ENCODE peak calls at places on chromosome 3, in five cellular contexts. One of them, this sample, is unnamed.

GRCh38 chr3:87228316-87228715 is 1.2 kb downstream of the CHMP2B start:
- DNase-seq in foreskin fibroblast: no peak
- DNase-seq in H9: no peak
- DNase-seq in DND-41: no peak
- DNase-seq in psoas muscle: no peak
- DNase-seq in this sample: no peak

GRCh38 chr3:34012102-34012461 is 213.7 kb downstream of the PDCD6IP start:
- DNase-seq in foreskin fibroblast: peak
- DNase-seq in psoas muscle: no peak
- DNase-seq in H9: no peak
- DNase-seq in DND-41: no peak
- DNase-seq in this sample: no peak

GRCh38 chr3:6204891-6205290 is 656.0 kb upstream of the GRM7 start:
- DNase-seq in H9: no peak
- DNase-seq in DND-41: no peak
- DNase-seq in psoas muscle: no peak
- DNase-seq in foreskin fibroblast: no peak
- DNase-seq in this sample: no peak

GRCh38 chr3:170555329-170555728 is 30.5 kb downstream of the SLC7A14 start:
- DNase-seq in H9: no peak
- DNase-seq in foreskin fibroblast: no peak
- DNase-seq in psoas muscle: no peak
- DNase-seq in DND-41: no peak
- DNase-seq in this sample: no peak

GRCh38 chr3:197353001-197353866 is 54.8 kb upstream of the DLG1 start:
- DNase-seq in psoas muscle: no peak
- DNase-seq in DND-41: no peak
- DNase-seq in foreskin fibroblast: no peak
- DNase-seq in H9: no peak
- DNase-seq in this sample: no peak

GRCh38 chr3:50242371-50242770 is 6.4 kb downstream of the GNAI2 start:
- DNase-seq in psoas muscle: no peak
- DNase-seq in DND-41: no peak
- DNase-seq in H9: no peak
- DNase-seq in foreskin fibroblast: no peak
- DNase-seq in this sample: no peak

GRCh38 chr3:76552653-76553052 is 487.2 kb upstream of the ROBO2 start:
- DNase-seq in DND-41: no peak
- DNase-seq in psoas muscle: no peak
- DNase-seq in foreskin fibroblast: no peak
- DNase-seq in H9: no peak
- DNase-seq in this sample: no peak

GRCh38 chr3:134017490-134017889 is 12.2 kb downstream of the SLCO2A1 start:
- DNase-seq in H9: no peak
- DNase-seq in foreskin fibroblast: no peak
- DNase-seq in DND-41: no peak
- DNase-seq in psoas muscle: no peak
- DNase-seq in this sample: no peak

GRCh38 chr3:32448686-32449474 is 53.8 kb downstream of the CMTM6 start:
- DNase-seq in H9: no peak
- DNase-seq in foreskin fibroblast: no peak
- DNase-seq in psoas muscle: no peak
- DNase-seq in DND-41: no peak
- DNase-seq in this sample: no peak

GRCh38 chr3:82643948-82644347 is 882.5 kb upstream of the GBE1 start:
- DNase-seq in psoas muscle: no peak
- DNase-seq in DND-41: no peak
- DNase-seq in H9: peak
- DNase-seq in foreskin fibroblast: no peak
- DNase-seq in this sample: peak

GRCh38 chr3:124560406-124561215 is 169.6 kb upstream of the UMPS start:
- DNase-seq in foreskin fibroblast: no peak
- DNase-seq in H9: no peak
- DNase-seq in DND-41: no peak
- DNase-seq in psoas muscle: no peak
- DNase-seq in this sample: no peak

GRCh38 chr3:36919439-36920160 is 25.3 kb downstream of the TRANK1 start:
- DNase-seq in DND-41: no peak
- DNase-seq in H9: no peak
- DNase-seq in psoas muscle: no peak
- DNase-seq in foreskin fibroblast: no peak
- DNase-seq in this sample: no peak

GRCh38 chr3:12629560-12629959 is 34.4 kb downstream of the RAF1 start:
- DNase-seq in foreskin fibroblast: peak
- DNase-seq in H9: no peak
- DNase-seq in DND-41: no peak
- DNase-seq in psoas muscle: peak
- DNase-seq in this sample: no peak

GRCh38 chr3:60954049-60954448 is 297.2 kb downstream of the FHIT start:
- DNase-seq in foreskin fibroblast: peak
- DNase-seq in H9: no peak
- DNase-seq in psoas muscle: no peak
- DNase-seq in DND-41: no peak
- DNase-seq in this sample: no peak

GRCh38 chr3:76131396-76132153 is 346.2 kb upstream of the ZNF717 start:
- DNase-seq in DND-41: no peak
- DNase-seq in psoas muscle: no peak
- DNase-seq in H9: no peak
- DNase-seq in foreskin fibroblast: no peak
- DNase-seq in this sample: no peak

GRCh38 chr3:89212614-89213013 is 105.2 kb downstream of the EPHA3 start:
- DNase-seq in psoas muscle: no peak
- DNase-seq in H9: no peak
- DNase-seq in DND-41: no peak
- DNase-seq in foreskin fibroblast: no peak
- DNase-seq in this sample: no peak

GRCh38 chr3:195204360-195205166 is 66.4 kb downstream of the XXYLT1 start:
- DNase-seq in H9: no peak
- DNase-seq in DND-41: no peak
- DNase-seq in psoas muscle: peak
- DNase-seq in foreskin fibroblast: no peak
- DNase-seq in this sample: no peak

GRCh38 chr3:3196148-3196861 is 16.8 kb upstream of the CRBN start:
- DNase-seq in DND-41: peak
- DNase-seq in H9: peak
- DNase-seq in foreskin fibroblast: no peak
- DNase-seq in psoas muscle: no peak
- DNase-seq in this sample: peak

GRCh38 chr3:18988619-18989229 is 159.6 kb upstream of the KCNH8 start:
- DNase-seq in H9: no peak
- DNase-seq in foreskin fibroblast: no peak
- DNase-seq in DND-41: no peak
- DNase-seq in psoas muscle: no peak
- DNase-seq in this sample: peak

GRCh38 chr3:141126661-141127343 is 75.7 kb downstream of the SPSB4 start:
- DNase-seq in H9: no peak
- DNase-seq in foreskin fibroblast: no peak
- DNase-seq in psoas muscle: no peak
- DNase-seq in DND-41: no peak
- DNase-seq in this sample: no peak

GRCh38 chr3:56782900-56783299 is 18.8 kb downstream of the ARHGEF3 start:
- DNase-seq in foreskin fibroblast: no peak
- DNase-seq in H9: no peak
- DNase-seq in psoas muscle: no peak
- DNase-seq in DND-41: peak
- DNase-seq in this sample: no peak

GRCh38 chr3:135811597-135811996 is 153.9 kb upstream of the PPP2R3A start:
- DNase-seq in DND-41: no peak
- DNase-seq in foreskin fibroblast: no peak
- DNase-seq in psoas muscle: no peak
- DNase-seq in H9: no peak
- DNase-seq in this sample: no peak

GRCh38 chr3:141482250-141482937 is 4.4 kb upstream of the RASA2 start:
- DNase-seq in foreskin fibroblast: peak
- DNase-seq in DND-41: no peak
- DNase-seq in psoas muscle: no peak
- DNase-seq in H9: no peak
- DNase-seq in this sample: no peak

GRCh38 chr3:82474140-82474539 is 712.7 kb upstream of the GBE1 start:
- DNase-seq in H9: no peak
- DNase-seq in DND-41: no peak
- DNase-seq in psoas muscle: no peak
- DNase-seq in foreskin fibroblast: no peak
- DNase-seq in this sample: no peak

GRCh38 chr3:161217496-161217895 is 3.6 kb upstream of the NMD3 start:
- DNase-seq in psoas muscle: no peak
- DNase-seq in H9: no peak
- DNase-seq in DND-41: no peak
- DNase-seq in foreskin fibroblast: peak
- DNase-seq in this sample: no peak

GRCh38 chr3:8848696-8849131 is 79.3 kb upstream of the OXTR start:
- DNase-seq in DND-41: no peak
- DNase-seq in H9: no peak
- DNase-seq in foreskin fibroblast: peak
- DNase-seq in psoas muscle: no peak
- DNase-seq in this sample: no peak

GRCh38 chr3:46607603-46608028 is 4.7 kb upstream of the FAM240A start:
- DNase-seq in DND-41: no peak
- DNase-seq in psoas muscle: peak
- DNase-seq in foreskin fibroblast: no peak
- DNase-seq in H9: peak
- DNase-seq in this sample: peak

GRCh38 chr3:150308481-150308918 is 99.6 kb upstream of the TSC22D2 start:
- DNase-seq in foreskin fibroblast: no peak
- DNase-seq in H9: no peak
- DNase-seq in DND-41: no peak
- DNase-seq in psoas muscle: no peak
- DNase-seq in this sample: no peak

GRCh38 chr3:36219398-36219797 is 160.9 kb upstream of the STAC start:
- DNase-seq in foreskin fibroblast: peak
- DNase-seq in DND-41: no peak
- DNase-seq in H9: no peak
- DNase-seq in psoas muscle: no peak
- DNase-seq in this sample: no peak

GRCh38 chr3:136716629-136717028 is 35.5 kb downstream of the STAG1 start:
- DNase-seq in foreskin fibroblast: no peak
- DNase-seq in DND-41: no peak
- DNase-seq in psoas muscle: no peak
- DNase-seq in H9: no peak
- DNase-seq in this sample: no peak

GRCh38 chr3:72892870-72893269 is 5.0 kb downstream of the GXYLT2 start:
- DNase-seq in psoas muscle: no peak
- DNase-seq in foreskin fibroblast: no peak
- DNase-seq in H9: peak
- DNase-seq in DND-41: peak
- DNase-seq in this sample: peak
- TF ChIP-seq CTCF in psoas muscle: no peak
- TF ChIP-seq CTCF in foreskin fibroblast: peak
- TF ChIP-seq CTCF in H9: peak
- TF ChIP-seq CTCF in DND-41: peak
- TF ChIP-seq CTCF in this sample: peak

DNA sequence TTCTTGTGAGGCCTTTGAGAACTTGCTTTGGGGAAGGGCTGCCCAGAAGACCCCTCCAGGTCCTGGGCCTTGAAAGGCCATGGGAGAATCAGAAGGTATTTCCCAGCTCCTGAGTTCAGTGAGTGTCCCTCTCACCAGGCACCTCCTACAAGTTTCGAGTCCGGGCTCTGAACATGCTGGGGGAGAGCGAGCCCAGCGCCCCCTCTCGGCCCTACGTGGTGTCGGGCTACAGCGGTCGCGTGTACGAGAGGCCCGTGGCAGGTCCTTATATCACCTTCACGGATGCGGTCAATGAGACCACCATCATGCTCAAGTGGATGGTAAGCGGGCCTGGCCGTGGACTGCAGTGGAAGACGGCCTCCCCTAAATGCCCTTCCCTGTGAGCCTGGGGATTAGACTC is 68.3 kb downstream of the BOC start:
- DNase-seq in foreskin fibroblast: no peak
- DNase-seq in DND-41: no peak
- DNase-seq in psoas muscle: no peak
- DNase-seq in H9: peak
- DNase-seq in this sample: no peak
- TF ChIP-seq CTCF in foreskin fibroblast: no peak
- TF ChIP-seq CTCF in DND-41: no peak
- TF ChIP-seq CTCF in psoas muscle: no peak
- TF ChIP-seq CTCF in H9: peak
- TF ChIP-seq CTCF in this sample: no peak

GRCh38 chr3:42712716-42713372 is 10.2 kb upstream of the HHATL start:
- DNase-seq in H9: no peak
- DNase-seq in psoas muscle: no peak
- DNase-seq in DND-41: no peak
- DNase-seq in foreskin fibroblast: no peak
- DNase-seq in this sample: no peak

GRCh38 chr3:42712344-42712648 is 9.7 kb upstream of the HHATL start:
- DNase-seq in psoas muscle: no peak
- DNase-seq in DND-41: no peak
- DNase-seq in foreskin fibroblast: no peak
- DNase-seq in H9: no peak
- DNase-seq in this sample: no peak

GRCh38 chr3:42713747-42714146 is 11.1 kb upstream of the HHATL start:
- DNase-seq in DND-41: no peak
- DNase-seq in psoas muscle: no peak
- DNase-seq in H9: no peak
- DNase-seq in foreskin fibroblast: no peak
- DNase-seq in this sample: no peak

GRCh38 chr3:42710323-42711021 is 7.9 kb upstream of the HHATL start:
- DNase-seq in H9: no peak
- DNase-seq in DND-41: no peak
- DNase-seq in psoas muscle: peak
- DNase-seq in foreskin fibroblast: no peak
- DNase-seq in this sample: no peak

DNA sequence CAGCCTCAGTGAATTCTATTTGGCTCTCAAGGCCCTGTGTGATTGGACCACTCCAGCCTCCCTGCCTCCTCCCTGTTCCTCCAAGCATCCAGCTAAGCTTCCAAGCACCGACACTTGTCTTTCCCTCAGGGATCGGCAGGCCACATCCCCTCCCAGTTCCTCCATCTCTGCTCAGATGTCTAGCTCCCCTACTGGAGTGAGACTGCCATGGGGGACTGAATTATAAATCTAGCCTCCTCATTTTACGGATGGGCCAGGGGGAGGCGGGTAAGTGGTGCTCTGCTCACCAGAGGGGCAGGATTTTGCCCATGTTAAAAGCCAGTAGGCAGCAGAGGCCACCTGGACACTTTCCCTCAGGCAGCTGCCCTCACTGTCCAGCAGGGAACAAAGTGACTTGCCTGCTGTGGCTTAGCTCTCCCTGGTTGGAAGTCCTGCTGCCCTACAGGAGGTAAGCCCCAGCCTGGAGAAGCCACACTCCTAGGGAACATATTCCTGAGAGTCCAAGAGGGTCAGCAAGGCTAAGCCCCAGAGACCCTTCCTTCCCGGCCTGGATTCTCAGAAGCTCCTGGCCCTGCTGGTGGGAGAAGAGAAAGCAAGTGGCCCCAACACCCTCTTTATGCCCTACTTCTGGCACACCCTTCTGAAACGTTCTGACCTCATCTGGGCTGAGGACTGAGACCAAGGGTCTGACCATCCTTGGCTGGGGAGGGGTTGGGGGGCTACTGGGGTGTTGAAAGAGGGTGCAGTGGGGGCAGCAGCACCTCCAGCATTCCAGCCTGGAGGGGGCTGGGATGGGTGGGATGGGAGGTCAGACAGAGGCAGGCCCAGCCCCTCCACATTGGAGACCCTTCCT is 9.1 kb upstream of the HHATL start:
- DNase-seq in psoas muscle: peak
- DNase-seq in H9: peak
- DNase-seq in foreskin fibroblast: no peak
- DNase-seq in DND-41: no peak
- DNase-seq in this sample: no peak
- TF ChIP-seq CTCF in psoas muscle: no peak
- TF ChIP-seq CTCF in H9: no peak
- TF ChIP-seq CTCF in foreskin fibroblast: no peak
- TF ChIP-seq CTCF in DND-41: no peak
- TF ChIP-seq CTCF in this sample: peak

GRCh38 chr3:122427857-122428471 is 12.1 kb upstream of the WDR5B start:
- DNase-seq in H9: no peak
- DNase-seq in DND-41: no peak
- DNase-seq in foreskin fibroblast: no peak
- DNase-seq in psoas muscle: no peak
- DNase-seq in this sample: no peak
- TF ChIP-seq CTCF in H9: no peak
- TF ChIP-seq CTCF in DND-41: no peak
- TF ChIP-seq CTCF in foreskin fibroblast: no peak
- TF ChIP-seq CTCF in psoas muscle: no peak
- TF ChIP-seq CTCF in this sample: no peak

This sample was measured in endothelial cell.